ENCODE peak calls at places on chromosomes 11 and 22, in seven cellular contexts. O is vagina; K is cardiac muscle cell; S is spleen; X is CD8-positive, alpha-beta memory T cell; P is SJSA1; C is PC-9. N is an unnamed sample. For H3K4me1, H3K36me3 and H3K9me3, the result is how much of the 10 kb centered on the place peaks cover.

GRCh38 chr22:41968601-41969000 is 642 bp upstream of the SEPTIN3 start:
- DNase-seq in O (no peak), K (peak), S (no peak), X (no peak), P (no peak), C (peak), N (no peak)

GRCh38 chr11:111063711-111064110 is 181.8 kb upstream of the POU2AF2 start:
- DNase-seq in O (no peak), K (peak), S (no peak), X (no peak), P (no peak), C (no peak), N (no peak)

GRCh38 chr22:40345271-40345670 is 1.0 kb upstream of the ADSL start:
- DNase-seq in O (no peak), K (peak), S (no peak), X (no peak), P (no peak), C (peak), N (no peak)

GRCh38 chr11:71140206-71140919 is 112.0 kb downstream of the SHANK2 start:
- DNase-seq in O (no peak), K (no peak), S (peak), X (no peak), P (no peak), C (no peak), N (no peak)

GRCh38 chr11:69944146-69944795 is 125.1 kb upstream of the FGF3 start:
- DNase-seq in O (no peak), K (no peak), S (peak), X (no peak), P (no peak), C (no peak), N (peak)

GRCh38 chr11:61778920-61779650 is 13.3 kb downstream of the TMEM258 start:
- DNase-seq in O (no peak), K (no peak), S (no peak), X (no peak), P (no peak), C (no peak), N (no peak)

GRCh38 chr22:23147632-23148387 is 2.5 kb downstream of the RAB36 start:
- DNase-seq in O (no peak), K (peak), S (no peak), X (no peak), P (no peak), C (peak), N (no peak)

GRCh38 chr11:75240381-75241035 is at the start of gene TPBGL:
- DNase-seq in O (no peak), K (peak), S (peak), X (no peak), P (no peak), C (no peak), N (no peak)

GRCh38 chr11:134545521-134545920 is 133.5 kb upstream of the B3GAT1 start:
- DNase-seq in O (peak), K (no peak), S (no peak), X (no peak), P (no peak), C (no peak), N (no peak)

GRCh38 chr11:14454861-14455632 is 44.6 kb downstream of the COPB1 start:
- DNase-seq in O (no peak), K (peak), S (no peak), X (no peak), P (no peak), C (no peak), N (no peak)

GRCh38 chr11:20668844-20669832 is at the start of gene NELL1:
- DNase-seq in O (no peak), K (peak), S (no peak), X (no peak), P (no peak), C (no peak), N (no peak)

GRCh38 chr11:129943036-129943435 is 47.7 kb upstream of the NFRKB start:
- DNase-seq in O (no peak), K (no peak), S (no peak), X (no peak), P (no peak), C (no peak), N (no peak)

GRCh38 chr11:77351281-77351905 is 49.9 kb upstream of the GDPD4 start:
- DNase-seq in O (no peak), K (peak), S (no peak), X (no peak), P (no peak), C (no peak), N (no peak)

GRCh38 chr22:45212306-45212709 is 28.4 kb downstream of the KIAA0930 start:
- DNase-seq in O (no peak), K (peak), S (peak), X (no peak), P (peak), C (peak), N (peak)

GRCh38 chr11:130553306-130553705 is 104.9 kb downstream of the ADAMTS15 start:
- DNase-seq in O (no peak), K (peak), S (no peak), X (no peak), P (no peak), C (no peak), N (no peak)

GRCh38 chr11:70568504-70569172 is 170.3 kb downstream of the CTTN start:
- DNase-seq in O (no peak), K (peak), S (peak), X (no peak), P (no peak), C (no peak), N (peak)

GRCh38 chr22:17396531-17396930 is 27.3 kb downstream of the CECR2 start:
- DNase-seq in O (no peak), K (no peak), S (no peak), X (no peak), P (no peak), C (no peak), N (no peak)
- H3K4me1 ChIP-seq in O (under half), K (under half), S (under half), X (under half), P (under half), C (under half), N (under half)

GRCh38 chr11:3007404-3008010 is 15.4 kb upstream of the NAP1L4 start:
- DNase-seq in O (no peak), K (no peak), S (no peak), X (no peak), P (no peak), C (no peak), N (peak)
- H3K36me3 ChIP-seq in O (under half), K (under half), S (half or more), X (under half), P (half or more), C (under half), N (under half)

GRCh38 chr22:47446331-47446730 is 683.9 kb downstream of the TBC1D22A start:
- DNase-seq in O (peak), K (no peak), S (no peak), X (no peak), P (no peak), C (no peak), N (peak)
- H3K9me3 ChIP-seq in O (under half), K (under half), S (under half), X (under half), P (under half), C (under half), N (under half)

GRCh38 chr11:63847363-63847762 is 8.5 kb downstream of the MARK2 start:
- DNase-seq in O (no peak), K (no peak), S (no peak), X (no peak), P (no peak), C (peak), N (peak)

GRCh38 chr11:63843042-63843441 is 4.1 kb downstream of the MARK2 start:
- DNase-seq in O (no peak), K (no peak), S (no peak), X (no peak), P (no peak), C (no peak), N (peak)

GRCh38 chr11:63846897-63847296 is 8.0 kb downstream of the MARK2 start:
- DNase-seq in O (no peak), K (no peak), S (no peak), X (no peak), P (no peak), C (no peak), N (no peak)

GRCh38 chr11:63845911-63846310 is 7.0 kb downstream of the MARK2 start:
- DNase-seq in O (no peak), K (no peak), S (no peak), X (no peak), P (no peak), C (no peak), N (peak)

GRCh38 chr11:63845305-63845704 is 6.4 kb downstream of the MARK2 start:
- DNase-seq in O (no peak), K (peak), S (no peak), X (no peak), P (no peak), C (peak), N (no peak)
- H3K4me1 ChIP-seq in O (half or more), K (under half), S (half or more), X (half or more), P (under half), C (half or more), N (under half)

GRCh38 chr11:68776442-68777235 is 25.3 kb upstream of the TESMIN start:
- DNase-seq in O (no peak), K (no peak), S (no peak), X (no peak), P (no peak), C (peak), N (no peak)
- H3K36me3 ChIP-seq in O (under half), K (under half), S (half or more), X (half or more), P (half or more), C (under half), N (under half)

N was measured in aorta.